ENCODE peak calls at places on chromosomes 13 and 19, in eight cellular contexts. G, Q, Z, F, L, C, K and N are unnamed samples.

GRCh38 chr19:14383556-14383897 is 2.3 kb downstream of the ADGRE5 start:
- DNase-seq in G (no peak), Q (no peak), Z (no peak), F (no peak), L (no peak), C (no peak), K (no peak), N (no peak)

GRCh38 chr19:12936582-12936981 is 1.8 kb upstream of the CALR start:
- DNase-seq in G (peak; percentile 53), Q (no peak), Z (no peak), F (no peak), L (no peak), C (no peak), K (no peak), N (no peak)

GRCh38 chr13:114146629-114147028 is 14.2 kb upstream of the RASA3 start:
- DNase-seq in G (peak; percentile 79), Q (peak; percentile 40), Z (peak; percentile 32), F (peak; percentile 51), L (peak; percentile 50), C (no peak), K (no peak), N (no peak)

GRCh38 chr19:423691-424466 is 14.9 kb upstream of the C2CD4C start:
- DNase-seq in G (peak; percentile 45), Q (no peak), Z (no peak), F (no peak), L (no peak), C (no peak), K (no peak), N (no peak)

GRCh38 chr19:42488783-42489521 is 39.3 kb downstream of the CEACAM1 start:
- DNase-seq in G (no peak), Q (no peak), Z (peak; percentile 85), F (peak; percentile 20), L (no peak), C (no peak), K (no peak), N (no peak)

GRCh38 chr13:97852181-97852874 is 101.1 kb upstream of the IPO5 start:
- DNase-seq in G (no peak), Q (no peak), Z (no peak), F (no peak), L (no peak), C (no peak), K (no peak), N (no peak)

GRCh38 chr13:28338202-28338601 is 156.7 kb downstream of the FLT1 start:
- DNase-seq in G (no peak), Q (no peak), Z (no peak), F (no peak), L (no peak), C (no peak), K (no peak), N (no peak)

GRCh38 chr13:108326318-108326717 is 56.8 kb downstream of the TNFSF13B start:
- DNase-seq in G (peak; percentile 76), Q (no peak), Z (no peak), F (no peak), L (no peak), C (peak; percentile 8), K (no peak), N (no peak)

GRCh38 chr13:36819811-36820140 is 754 bp downstream of the RFXAP start:
- DNase-seq in G (no peak), Q (no peak), Z (no peak), F (peak; percentile 61), L (no peak), C (no peak), K (no peak), N (no peak)

GRCh38 chr19:47142779-47143178 is 12.1 kb downstream of the SAE1 start:
- DNase-seq in G (no peak), Q (no peak), Z (no peak), F (no peak), L (no peak), C (no peak), K (no peak), N (no peak)

GRCh38 chr13:101868585-101869469 is 416.4 kb downstream of the ITGBL1 start:
- DNase-seq in G (no peak), Q (no peak), Z (no peak), F (no peak), L (no peak), C (no peak), K (no peak), N (no peak)

GRCh38 chr19:42441047-42441440 is 1.7 kb downstream of the CXCL17 start:
- DNase-seq in G (no peak), Q (no peak), Z (peak; percentile 54), F (no peak), L (no peak), C (no peak), K (no peak), N (no peak)

GRCh38 chr19:56133858-56134654 is 7.0 kb upstream of the ZNF444 start:
- DNase-seq in G (no peak), Q (no peak), Z (no peak), F (no peak), L (no peak), C (no peak), K (no peak), N (no peak)

DNA sequence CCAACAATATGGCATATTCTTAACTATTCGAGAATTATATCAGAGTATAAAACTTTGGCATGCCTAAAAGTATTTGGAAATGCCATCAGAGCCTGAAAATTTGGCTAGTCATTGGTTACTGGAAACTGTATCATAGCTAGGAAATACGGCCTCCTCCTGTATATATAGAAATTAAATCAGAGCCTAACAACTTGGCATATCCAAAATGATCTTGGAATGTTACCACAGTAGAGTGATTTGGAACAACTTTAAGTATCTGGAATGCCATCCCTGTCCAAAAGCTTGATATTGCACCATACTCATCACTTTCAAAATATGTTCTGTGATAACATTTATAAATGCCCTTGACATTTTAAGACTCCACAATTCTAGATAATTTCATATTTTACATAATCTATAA is 335.8 kb downstream of the SLITRK1 start:
- DNase-seq in G (no peak), Q (no peak), Z (no peak), F (no peak), L (no peak), C (no peak), K (no peak), N (no peak)
- TF ChIP-seq CTCF in G (no peak), Q (no peak), Z (no peak), F (no peak), L (no peak), C (no peak), K (no peak), N (no peak)

GRCh38 chr13:110479648-110480047 is 81.9 kb downstream of the RAB20 start:
- DNase-seq in G (no peak), Q (peak; percentile 83), Z (no peak), F (peak; percentile 33), L (no peak), C (no peak), K (peak; percentile 52), N (peak; percentile 76)

GRCh38 chr13:110478405-110479214 is 82.9 kb downstream of the RAB20 start:
- DNase-seq in G (no peak), Q (no peak), Z (no peak), F (no peak), L (no peak), C (no peak), K (no peak), N (no peak)

GRCh38 chr13:110477711-110478245 is 83.7 kb downstream of the RAB20 start:
- DNase-seq in G (no peak), Q (no peak), Z (no peak), F (no peak), L (no peak), C (no peak), K (no peak), N (no peak)

GRCh38 chr13:110480161-110480560 is 81.4 kb downstream of the RAB20 start:
- DNase-seq in G (no peak), Q (no peak), Z (no peak), F (no peak), L (no peak), C (no peak), K (no peak), N (no peak)

GRCh38 chr13:110479215-110479545 is 82.3 kb downstream of the RAB20 start:
- DNase-seq in G (no peak), Q (no peak), Z (no peak), F (no peak), L (no peak), C (no peak), K (no peak), N (no peak)
- H3K27me3 ChIP-seq in G (no peaks in the 10 kb centered on the region), Q (no peaks in the 10 kb centered on the region), Z (no peaks in the 10 kb centered on the region), F (no peaks in the 10 kb centered on the region), L (no peaks in the 10 kb centered on the region), C (no peaks in the 10 kb centered on the region), K (no peaks in the 10 kb centered on the region), N (no peaks in the 10 kb centered on the region)

GRCh38 chr13:109712187-109712601 is 74.2 kb downstream of the IRS2 start:
- DNase-seq in G (peak; percentile 80), Q (no peak), Z (peak; percentile 46), F (peak; percentile 45), L (no peak), C (no peak), K (no peak), N (no peak)

GRCh38 chr13:109717686-109718085 is 68.7 kb downstream of the IRS2 start:
- DNase-seq in G (no peak), Q (no peak), Z (no peak), F (no peak), L (no peak), C (no peak), K (no peak), N (no peak)

GRCh38 chr13:109719962-109720646 is 66.3 kb downstream of the IRS2 start:
- DNase-seq in G (no peak), Q (no peak), Z (no peak), F (no peak), L (no peak), C (no peak), K (no peak), N (no peak)

GRCh38 chr13:109718726-109719125 is 67.7 kb downstream of the IRS2 start:
- DNase-seq in G (no peak), Q (no peak), Z (no peak), F (no peak), L (no peak), C (no peak), K (no peak), N (no peak)

GRCh38 chr13:109715902-109716301 is 70.5 kb downstream of the IRS2 start:
- DNase-seq in G (no peak), Q (peak; percentile 74), Z (no peak), F (peak; percentile 38), L (no peak), C (no peak), K (no peak), N (no peak)
- TF ChIP-seq CTCF in G (no peak), Q (no peak), Z (no peak), F (no peak), L (no peak), C (no peak), K (no peak), N (no peak)

GRCh38 chr19:54337858-54338230 is 1.1 kb downstream of the LILRA4 start:
- DNase-seq in G (no peak), Q (no peak), Z (no peak), F (no peak), L (no peak), C (no peak), K (no peak), N (no peak)

GRCh38 chr19:54336893-54337857 is 1.8 kb downstream of the LILRA4 start:
- DNase-seq in G (no peak), Q (no peak), Z (no peak), F (no peak), L (peak; percentile 30), C (no peak), K (no peak), N (no peak)

GRCh38 chr19:54333586-54334298 is 5.2 kb downstream of the LILRA4 start:
- DNase-seq in G (no peak), Q (no peak), Z (no peak), F (no peak), L (peak; percentile 14), C (no peak), K (no peak), N (no peak)

GRCh38 chr19:54335979-54336892 is 2.7 kb downstream of the LILRA4 start:
- DNase-seq in G (no peak), Q (no peak), Z (no peak), F (no peak), L (peak; percentile 42), C (no peak), K (no peak), N (no peak)

GRCh38 chr19:54335164-54335563 is 3.8 kb downstream of the LILRA4 start:
- DNase-seq in G (no peak), Q (no peak), Z (no peak), F (no peak), L (peak; percentile 22), C (no peak), K (no peak), N (no peak)
- H3K27me3 ChIP-seq in G (no peaks in the 10 kb centered on the region), Q (peaks cover 2% of the 10 kb centered on the region), Z (no peaks in the 10 kb centered on the region), F (no peaks in the 10 kb centered on the region), L (no peaks in the 10 kb centered on the region), C (no peaks in the 10 kb centered on the region), K (no peaks in the 10 kb centered on the region), N (no peaks in the 10 kb centered on the region)